ENCODE peak calls at places on chromosome 17, in six cellular contexts. Q is cardiac fibroblast; X is activated naive CD8-positive, alpha-beta T cell treated with anti-CD3 and anti-CD28 coated beads, Interleukin-2, amount 50 U/mL, for 16 hours; I is stimulated activated CD4-positive, alpha-beta T cell treated with anti-CD3 and anti-CD28 coated beads, Interleukin-1b, Interleukin-23, amount 100 ng/mL, for 1 hour; B is left colon; S is GM23248. A is an unnamed sample.

GRCh38 chr17:8482546-8482945 is 46.9 kb downstream of the NDEL1 start:
- DNase-seq in Q (no peak), X (no peak), I (no peak), B (no peak), S (peak; percentile 48), A (no peak)

GRCh38 chr17:75601057-75601987 is 13.7 kb downstream of the MYO15B start:
- DNase-seq in Q (peak; percentile 44), X (peak; percentile 25), I (no peak), B (peak; percentile 75), S (peak; percentile 32), A (no peak)

GRCh38 chr17:59004338-59005111 is 102.2 kb downstream of the TRIM37 start:
- DNase-seq in Q (peak; percentile 78), X (peak; percentile 23), I (peak; percentile 22), B (no peak), S (peak; percentile 66), A (peak; percentile 79)

GRCh38 chr17:7997186-7997585 is 5.2 kb upstream of the GUCY2D start:
- DNase-seq in Q (peak; percentile 56), X (no peak), I (no peak), B (peak; percentile 44), S (peak; percentile 61), A (no peak)

GRCh38 chr17:79623786-79624657 is 13.2 kb upstream of the RBFOX3 start:
- DNase-seq in Q (no peak), X (no peak), I (no peak), B (peak; percentile 12), S (no peak), A (peak; percentile 10)

GRCh38 chr17:67121317-67121887 is 77.0 kb downstream of the CACNG1 start:
- DNase-seq in Q (no peak), X (no peak), I (no peak), B (no peak), S (no peak), A (no peak)

GRCh38 chr17:81090361-81091133 is 55.6 kb downstream of the BAIAP2 start:
- DNase-seq in Q (peak; percentile 22), X (no peak), I (no peak), B (peak; percentile 70), S (peak; percentile 63), A (no peak)

GRCh38 chr17:8311131-8311790 is 1.2 kb downstream of the ARHGEF15 start:
- DNase-seq in Q (no peak), X (no peak), I (no peak), B (no peak), S (no peak), A (no peak)

GRCh38 chr17:60598001-60598736 is 1.8 kb upstream of the PPM1D start:
- DNase-seq in Q (no peak), X (no peak), I (no peak), B (no peak), S (no peak), A (no peak)

GRCh38 chr17:28901866-28902818 is 737 bp downstream of the DHRS13 start:
- DNase-seq in Q (no peak), X (peak; percentile 6), I (no peak), B (peak; percentile 53), S (peak; percentile 81), A (peak; percentile 34)

GRCh38 chr17:32490101-32490482 is 3.3 kb downstream of the CDK5R1 start:
- DNase-seq in Q (no peak), X (no peak), I (no peak), B (no peak), S (no peak), A (no peak)

GRCh38 chr17:4420692-4421131 is 13.0 kb upstream of the SPNS3 start:
- DNase-seq in Q (peak; percentile 84), X (peak; percentile 37), I (peak; percentile 20), B (peak; percentile 46), S (peak; percentile 78), A (no peak)

GRCh38 chr17:9676742-9677387 is 31.5 kb downstream of the USP43 start:
- DNase-seq in Q (peak; percentile 50), X (no peak), I (no peak), B (no peak), S (peak; percentile 70), A (no peak)

GRCh38 chr17:12940699-12941098 is 77.1 kb downstream of the ELAC2 start:
- DNase-seq in Q (no peak), X (no peak), I (no peak), B (no peak), S (no peak), A (no peak)

GRCh38 chr17:28549274-28550132 is 2.9 kb downstream of the UNC119 start:
- DNase-seq in Q (no peak), X (no peak), I (peak; percentile 27), B (peak; percentile 24), S (no peak), A (no peak)

GRCh38 chr17:69734656-69735055 is 320.2 kb downstream of the MAP2K6 start:
- DNase-seq in Q (no peak), X (no peak), I (no peak), B (no peak), S (no peak), A (no peak)

GRCh38 chr17:49915670-49916069 is 53.3 kb upstream of the DLX4 start:
- DNase-seq in Q (no peak), X (no peak), I (no peak), B (no peak), S (no peak), A (no peak)

GRCh38 chr17:78168906-78169793 is 769 bp downstream of the SYNGR2 start:
- DNase-seq in Q (peak; percentile 31), X (peak; percentile 45), I (peak; percentile 20), B (peak; percentile 88), S (peak; percentile 66), A (no peak)

GRCh38 chr17:5203908-5204294 is 12.2 kb upstream of the ZNF594 start:
- DNase-seq in Q (peak; percentile 85), X (no peak), I (no peak), B (no peak), S (peak; percentile 83), A (no peak)

GRCh38 chr17:73770849-73771229 is 126.6 kb upstream of the SDK2 start:
- DNase-seq in Q (no peak), X (no peak), I (no peak), B (no peak), S (no peak), A (no peak)

A was measured in omental fat pad.